ENCODE peak calls at places on chromosomes 7 and 10, in ten cellular contexts. B is lung; N is epithelial cell of prostate; O is GF-D8; Z is NCI-H1694; W is myocyte; C is body of pancreas; X is stimulated activated CD4-positive, alpha-beta T cell treated with anti-CD3 and anti-CD28 coated beads, Interleukin-1b, Interleukin-23, amount 100 ng/mL, for 48 hours; F is activated naive CD4-positive, alpha-beta T cell treated with Interleukin-2 at 50 U/mL for 16 hours; A is H54. V is an unnamed sample.

GRCh38 chr7:44294325-44295069 is 30.9 kb downstream of the CAMK2B start:
- DNase-seq in B (peak), N (no peak), O (no peak), Z (no peak), W (no peak), C (no peak), X (no peak), F (no peak), A (no peak), V (no peak)

GRCh38 chr10:84375011-84375410 is 46.6 kb downstream of the CCSER2 start:
- DNase-seq in B (no peak), N (no peak), O (peak), Z (peak), W (peak), C (peak), X (peak), F (no peak), A (no peak), V (no peak)

GRCh38 chr10:3571310-3571825 is 213.6 kb downstream of the KLF6 start:
- DNase-seq in B (no peak), N (no peak), O (no peak), Z (no peak), W (no peak), C (no peak), X (no peak), F (no peak), A (no peak), V (no peak)

GRCh38 chr7:30699706-30700495 is 17.6 kb upstream of the CRHR2 start:
- DNase-seq in B (no peak), N (no peak), O (no peak), Z (no peak), W (peak), C (no peak), X (no peak), F (no peak), A (no peak), V (no peak)

GRCh38 chr7:135925205-135925604 is 52.0 kb downstream of the MTPN start:
- DNase-seq in B (no peak), N (no peak), O (no peak), Z (no peak), W (no peak), C (no peak), X (no peak), F (no peak), A (no peak), V (no peak)

GRCh38 chr7:6266699-6267098 is 5.7 kb downstream of the CYTH3 start:
- DNase-seq in B (no peak), N (no peak), O (no peak), Z (no peak), W (no peak), C (no peak), X (no peak), F (no peak), A (no peak), V (no peak)

GRCh38 chr7:25726682-25727357 is 425.2 kb upstream of the NFE2L3 start:
- DNase-seq in B (no peak), N (peak), O (no peak), Z (peak), W (no peak), C (no peak), X (no peak), F (no peak), A (no peak), V (no peak)

GRCh38 chr10:101272229-101272868 is 43.1 kb upstream of the LBX1 start:
- DNase-seq in B (peak), N (no peak), O (no peak), Z (peak), W (peak), C (peak), X (peak), F (peak), A (peak), V (peak)

GRCh38 chr7:44490351-44491200 is at the start of gene NUDCD3:
- DNase-seq in B (peak), N (peak), O (peak), Z (peak), W (peak), C (peak), X (peak), F (peak), A (peak), V (peak)

GRCh38 chr7:158778476-158778875 is 50.8 kb downstream of the ESYT2 start:
- DNase-seq in B (no peak), N (no peak), O (no peak), Z (no peak), W (peak), C (no peak), X (no peak), F (no peak), A (no peak), V (no peak)

GRCh38 chr7:92788559-92789183 is 47.7 kb downstream of the CDK6 start:
- DNase-seq in B (no peak), N (no peak), O (no peak), Z (no peak), W (no peak), C (no peak), X (no peak), F (no peak), A (no peak), V (no peak)

GRCh38 chr7:88450874-88451273 is 144.2 kb upstream of the STEAP4 start:
- DNase-seq in B (no peak), N (no peak), O (no peak), Z (no peak), W (no peak), C (no peak), X (no peak), F (no peak), A (no peak), V (no peak)

GRCh38 chr10:26621889-26622681 is 75.4 kb upstream of the PDSS1 start:
- DNase-seq in B (peak), N (peak), O (peak), Z (no peak), W (no peak), C (peak), X (peak), F (peak), A (no peak), V (peak)

GRCh38 chr10:35607475-35608316 is 2.6 kb downstream of the GJD4 start:
- DNase-seq in B (no peak), N (no peak), O (no peak), Z (no peak), W (no peak), C (no peak), X (no peak), F (no peak), A (no peak), V (peak)

GRCh38 chr7:100694196-100694745 is at the start of gene GIGYF1:
- DNase-seq in B (peak), N (no peak), O (no peak), Z (peak), W (peak), C (peak), X (peak), F (peak), A (peak), V (peak)

GRCh38 chr10:60835005-60835404 is 56.7 kb downstream of the CDK1 start:
- DNase-seq in B (no peak), N (no peak), O (no peak), Z (no peak), W (no peak), C (no peak), X (no peak), F (no peak), A (no peak), V (no peak)

GRCh38 chr10:72259491-72260214 is 14.1 kb upstream of the DDIT4 start:
- DNase-seq in B (no peak), N (no peak), O (no peak), Z (no peak), W (no peak), C (peak), X (no peak), F (no peak), A (no peak), V (peak)

GRCh38 chr7:42167206-42167913 is 69.6 kb downstream of the GLI3 start:
- DNase-seq in B (no peak), N (no peak), O (no peak), Z (no peak), W (no peak), C (no peak), X (no peak), F (no peak), A (no peak), V (no peak)

GRCh38 chr7:139153832-139154231 is 44.3 kb upstream of the ZC3HAV1 start:
- DNase-seq in B (no peak), N (peak), O (no peak), Z (no peak), W (peak), C (no peak), X (no peak), F (no peak), A (no peak), V (no peak)

GRCh38 chr7:38057829-38058228 is 120.2 kb upstream of the STARD3NL start:
- DNase-seq in B (no peak), N (no peak), O (no peak), Z (no peak), W (peak), C (no peak), X (no peak), F (no peak), A (no peak), V (no peak)

GRCh38 chr10:4241724-4242345 is 456.8 kb upstream of the KLF6 start:
- DNase-seq in B (no peak), N (no peak), O (no peak), Z (no peak), W (peak), C (peak), X (no peak), F (no peak), A (no peak), V (no peak)

GRCh38 chr10:63424576-63424975 is 41.2 kb downstream of the JMJD1C start:
- DNase-seq in B (no peak), N (no peak), O (no peak), Z (no peak), W (no peak), C (no peak), X (no peak), F (no peak), A (no peak), V (no peak)

GRCh38 chr10:80444646-80445319 is 9.3 kb upstream of the TSPAN14 start:
- DNase-seq in B (peak), N (no peak), O (no peak), Z (peak), W (peak), C (peak), X (peak), F (peak), A (peak), V (peak)

GRCh38 chr10:33566001-33566400 is 231.5 kb upstream of the NRP1 start:
- DNase-seq in B (no peak), N (no peak), O (no peak), Z (no peak), W (no peak), C (no peak), X (no peak), F (no peak), A (no peak), V (no peak)

GRCh38 chr7:8190121-8190895 is 71.7 kb downstream of the ICA1 start:
- DNase-seq in B (no peak), N (no peak), O (peak), Z (peak), W (peak), C (peak), X (peak), F (peak), A (no peak), V (peak)

GRCh38 chr7:55477781-55478374 is 94.4 kb downstream of the VOPP1 start:
- DNase-seq in B (peak), N (no peak), O (no peak), Z (no peak), W (peak), C (no peak), X (no peak), F (no peak), A (peak), V (no peak)

GRCh38 chr7:367351-367841 is 77.4 kb downstream of the FOXL3 start:
- DNase-seq in B (no peak), N (no peak), O (no peak), Z (no peak), W (no peak), C (no peak), X (no peak), F (no peak), A (no peak), V (no peak)

GRCh38 chr10:114686013-114686412 is 27.9 kb upstream of the ABLIM1 start:
- DNase-seq in B (no peak), N (no peak), O (no peak), Z (no peak), W (no peak), C (no peak), X (no peak), F (no peak), A (no peak), V (no peak)

GRCh38 chr7:100667331-100668068 is 6.0 kb upstream of the GNB2 start:
- DNase-seq in B (no peak), N (no peak), O (no peak), Z (no peak), W (no peak), C (no peak), X (no peak), F (no peak), A (no peak), V (no peak)

GRCh38 chr10:95268438-95268837 is 22.4 kb downstream of the PDLIM1 start:
- DNase-seq in B (peak), N (no peak), O (no peak), Z (no peak), W (no peak), C (peak), X (no peak), F (no peak), A (no peak), V (no peak)

V was measured in activated T-cell treated with anti-CD3 and anti-CD28 coated beads, Interleukin-2, amount 50 U/mL, for 48 hours.